ENCODE peak calls at places on chromosomes 16 and 17, in ten cellular contexts. C is NCI-H146; P is dermis blood vessel endothelial cell; V is stimulated activated CD4-positive, alpha-beta T cell treated with anti-CD3 and anti-CD28 coated beads, Interleukin-1b, Interleukin-23, amount 100 ng/mL, for 1 hour; D is left cardiac atrium; A is A549; H is mucosa of gallbladder; G is posterior vena cava; W is body of pancreas; E is B cell. F is an unnamed sample.

GRCh38 chr17:83035722-83036121 is 43.7 kb upstream of the METRNL start:
- DNase-seq in C (no peak), E (no peak), A (no peak), H (no peak), W (no peak), V (no peak), P (no peak), G (no peak), D (no peak), F (no peak)

GRCh38 chr17:77233635-77234334 is 93.0 kb downstream of the SEC14L1 start:
- DNase-seq in G (no peak), H (no peak), D (no peak), V (no peak), A (peak; percentile 93), P (peak; percentile 91), W (no peak), C (no peak), E (no peak), F (no peak)

GRCh38 chr17:79243996-79244395 is 169.4 kb downstream of the ENGASE start:
- DNase-seq in A (no peak), W (no peak), V (no peak), C (no peak), H (no peak), G (no peak), P (no peak), D (no peak), E (no peak), F (no peak)

GRCh38 chr16:88455610-88456355 is 2.7 kb downstream of the ZFPM1 start:
- DNase-seq in A (peak; percentile 62), C (peak; percentile 80), E (peak; percentile 79), P (peak; percentile 60), H (no peak), W (peak; percentile 62), G (no peak), D (no peak), V (peak; percentile 65), F (no peak)

GRCh38 chr17:40832840-40833239 is 10.4 kb upstream of the KRT10 start:
- DNase-seq in G (no peak), D (no peak), H (no peak), C (no peak), P (no peak), E (no peak), A (no peak), V (no peak), W (no peak), F (no peak)

GRCh38 chr17:20073056-20073979 is 64.2 kb downstream of the SPECC1 start:
- DNase-seq in V (no peak), A (no peak), C (no peak), G (peak; percentile 86), P (no peak), E (no peak), D (peak; percentile 58), W (peak; percentile 23), H (peak; percentile 46), F (no peak)

GRCh38 chr16:84271866-84272265 is 22.8 kb upstream of the WFDC1 start:
- DNase-seq in G (peak; percentile 18), D (no peak), P (no peak), W (no peak), A (no peak), C (peak; percentile 59), H (no peak), E (no peak), V (no peak), F (no peak)

GRCh38 chr16:80253741-80254140 is 287.1 kb upstream of the DYNLRB2 start:
- DNase-seq in W (no peak), H (no peak), P (no peak), A (no peak), E (no peak), V (no peak), C (no peak), D (no peak), G (no peak), F (no peak)

GRCh38 chr16:68995011-68995504 is 110.4 kb upstream of the HAS3 start:
- DNase-seq in W (no peak), P (peak; percentile 70), G (no peak), H (no peak), D (no peak), E (no peak), C (peak; percentile 40), A (peak; percentile 84), V (no peak), F (no peak)

GRCh38 chr17:50661348-50661747 is 26.7 kb downstream of the ABCC3 start:
- DNase-seq in W (no peak), E (no peak), G (no peak), V (no peak), P (peak; percentile 28), H (no peak), A (no peak), D (no peak), C (no peak), F (no peak)

GRCh38 chr16:78137782-78138616 is 38.5 kb downstream of the WWOX start:
- DNase-seq in P (no peak), A (no peak), D (no peak), C (no peak), H (no peak), G (no peak), W (no peak), V (no peak), E (no peak), F (no peak)

GRCh38 chr16:47636501-47637090 is 175.5 kb downstream of the PHKB start:
- DNase-seq in G (no peak), W (no peak), D (no peak), H (no peak), E (no peak), C (no peak), P (no peak), A (no peak), V (no peak), F (no peak)

GRCh38 chr17:4409659-4410058 is 24.1 kb upstream of the SPNS3 start:
- DNase-seq in V (no peak), H (no peak), G (no peak), A (no peak), E (no peak), P (no peak), W (no peak), C (no peak), D (no peak), F (no peak)

GRCh38 chr17:37391146-37391545 is 15.4 kb downstream of the C17orf78 start:
- DNase-seq in D (no peak), H (no peak), G (no peak), V (no peak), C (no peak), E (no peak), W (no peak), A (no peak), P (no peak), F (no peak)

GRCh38 chr17:64327201-64327930 is 63.3 kb downstream of the PECAM1 start:
- DNase-seq in H (no peak), C (peak; percentile 51), A (no peak), G (peak; percentile 42), D (peak; percentile 75), E (no peak), P (peak; percentile 95), V (no peak), W (no peak), F (peak; percentile 37)

GRCh38 chr16:1499756-1500464 is 6.8 kb downstream of the TELO2 start:
- DNase-seq in H (no peak), C (no peak), E (no peak), W (no peak), A (no peak), D (no peak), V (no peak), G (no peak), P (no peak), F (no peak)

F was measured in NCI-H446.